ENCODE peak calls at places on chromosomes 5 and 9, in seven cellular contexts. F is right cardiac atrium, E is astrocyte, L is iPS DF 6.9, P is skeletal muscle cell, H is cardiac fibroblast, Y is mucosa of descending colon. V is an unnamed sample.

GRCh38 chr5:176693477-176693851 is 46.2 kb downstream of the TSPAN17 start:
- DNase-seq in Y (peak; percentile 47), P (no peak), H (peak; percentile 24), F (no peak), L (no peak), E (no peak), V (no peak)

GRCh38 chr5:766666-767431 is 17.7 kb downstream of the ZDHHC11B start:
- DNase-seq in P (no peak), F (peak; percentile 58), E (no peak), H (no peak), Y (no peak), L (no peak), V (no peak)

GRCh38 chr9:3459076-3459475 is 66.7 kb downstream of the RFX3 start:
- DNase-seq in E (no peak), L (no peak), F (no peak), H (no peak), Y (no peak), P (no peak), V (no peak)

GRCh38 chr5:62577488-62577887 is 1.1 kb upstream of the LRRC70 start:
- DNase-seq in Y (no peak), E (no peak), F (no peak), P (no peak), H (no peak), L (no peak), V (no peak)

GRCh38 chr9:31304576-31304975 is 1079.9 kb upstream of the ACO1 start:
- DNase-seq in E (peak; percentile 81), H (peak; percentile 89), P (peak; percentile 69), F (no peak), L (no peak), Y (no peak), V (no peak)

GRCh38 chr9:88322906-88323566 is 65.2 kb upstream of the SPIN1 start:
- DNase-seq in L (no peak), Y (peak; percentile 37), H (peak; percentile 24), E (peak; percentile 79), P (no peak), F (no peak), V (peak; percentile 80)

GRCh38 chr5:62343428-62343827 is 37.4 kb downstream of the KIF2A start:
- DNase-seq in E (no peak), L (no peak), F (no peak), P (no peak), H (peak; percentile 14), Y (no peak), V (no peak)

GRCh38 chr9:109498195-109499060 is at the start of gene PTPN3:
- DNase-seq in H (no peak), Y (peak; percentile 42), E (no peak), P (no peak), F (peak; percentile 57), L (no peak), V (no peak)

GRCh38 chr5:109830955-109831502 is 141.3 kb downstream of the MAN2A1 start:
- DNase-seq in L (no peak), P (no peak), E (peak; percentile 64), F (no peak), Y (no peak), H (no peak), V (no peak)

GRCh38 chr9:114046876-114047275 is 31.2 kb downstream of the AMBP start:
- DNase-seq in F (no peak), P (no peak), L (no peak), H (peak; percentile 6), Y (no peak), E (no peak), V (no peak)

GRCh38 chr5:320524-321232 is 836 bp upstream of the AHRR start:
- DNase-seq in L (no peak), Y (no peak), P (no peak), F (no peak), H (no peak), E (no peak), V (no peak)

GRCh38 chr9:127426756-127427155 is 2.6 kb downstream of the ZNF79 start:
- DNase-seq in P (no peak), F (no peak), Y (no peak), L (no peak), E (no peak), H (no peak), V (peak; percentile 13)

GRCh38 chr5:175521313-175521833 is 43.0 kb downstream of the SFXN1 start:
- DNase-seq in F (no peak), H (no peak), L (no peak), E (no peak), Y (no peak), P (no peak), V (peak; percentile 5)

DNA sequence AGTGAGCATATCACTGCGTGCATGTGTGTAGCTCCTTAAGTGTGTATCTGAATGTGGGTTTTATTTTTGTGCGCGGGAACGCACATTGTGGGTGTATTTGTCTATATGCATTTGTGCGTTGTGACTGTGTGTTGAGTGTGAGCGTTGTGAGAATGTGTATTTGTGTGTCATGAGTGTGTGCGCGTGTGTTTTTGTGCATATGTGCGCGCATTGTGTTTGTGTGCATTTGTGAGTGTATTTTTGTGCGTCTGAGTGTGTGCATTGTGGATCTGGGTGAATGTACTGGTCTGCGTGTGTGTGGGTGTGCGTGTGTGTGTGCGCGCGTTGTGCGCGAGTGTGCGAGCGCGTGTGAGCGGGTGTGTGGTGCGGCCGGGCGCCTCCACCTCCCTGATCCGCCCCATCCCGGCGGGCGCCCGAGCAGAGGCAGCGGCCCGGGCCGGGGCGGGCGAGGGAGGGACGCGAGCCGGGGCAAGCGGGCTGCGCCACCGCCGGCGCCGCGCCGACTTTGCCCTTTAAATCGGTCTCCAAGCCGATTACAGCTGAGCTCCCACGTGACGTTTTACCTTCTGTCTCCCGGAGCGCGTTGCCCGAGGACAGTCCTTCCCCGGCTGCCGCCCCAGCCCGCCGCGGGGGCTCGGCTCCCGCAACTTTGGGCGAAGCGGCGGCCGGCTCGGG is at the start of gene RASGRF2:
- DNase-seq in F (peak; percentile 61), L (no peak), P (no peak), H (no peak), E (peak; percentile 31), Y (peak; percentile 62), V (no peak)
- H3K4me3 ChIP-seq in F (peak within 1 kb of the TSS; percentile 66), L (peak within 1 kb of the TSS; percentile 75), P (peak within 1 kb of the TSS; percentile 42), H (peak within 1 kb of the TSS; percentile 29), E (peak within 1 kb of the TSS; percentile 58), Y (no peak within 1 kb of the TSS), V (peak within 1 kb of the TSS; percentile 62)

GRCh38 chr5:140966293-140967225 is at the start of gene PCDHAC2:
- DNase-seq in F (peak; percentile 53), H (peak; percentile 26), L (peak; percentile 54), Y (no peak), E (peak; percentile 2), P (no peak), V (no peak)

GRCh38 chr5:140964356-140964755 is 1.9 kb upstream of the PCDHAC2 start:
- DNase-seq in H (no peak), Y (no peak), P (no peak), E (no peak), F (no peak), L (no peak), V (no peak)

GRCh38 chr5:140965905-140966292 is 377 bp upstream of the PCDHAC2 start:
- DNase-seq in Y (no peak), E (no peak), H (no peak), L (no peak), F (no peak), P (no peak), V (no peak)

GRCh38 chr5:140969880-140970279 is 3.6 kb downstream of the PCDHAC2 start:
- DNase-seq in P (no peak), Y (no peak), F (no peak), H (no peak), E (no peak), L (no peak), V (no peak)

DNA sequence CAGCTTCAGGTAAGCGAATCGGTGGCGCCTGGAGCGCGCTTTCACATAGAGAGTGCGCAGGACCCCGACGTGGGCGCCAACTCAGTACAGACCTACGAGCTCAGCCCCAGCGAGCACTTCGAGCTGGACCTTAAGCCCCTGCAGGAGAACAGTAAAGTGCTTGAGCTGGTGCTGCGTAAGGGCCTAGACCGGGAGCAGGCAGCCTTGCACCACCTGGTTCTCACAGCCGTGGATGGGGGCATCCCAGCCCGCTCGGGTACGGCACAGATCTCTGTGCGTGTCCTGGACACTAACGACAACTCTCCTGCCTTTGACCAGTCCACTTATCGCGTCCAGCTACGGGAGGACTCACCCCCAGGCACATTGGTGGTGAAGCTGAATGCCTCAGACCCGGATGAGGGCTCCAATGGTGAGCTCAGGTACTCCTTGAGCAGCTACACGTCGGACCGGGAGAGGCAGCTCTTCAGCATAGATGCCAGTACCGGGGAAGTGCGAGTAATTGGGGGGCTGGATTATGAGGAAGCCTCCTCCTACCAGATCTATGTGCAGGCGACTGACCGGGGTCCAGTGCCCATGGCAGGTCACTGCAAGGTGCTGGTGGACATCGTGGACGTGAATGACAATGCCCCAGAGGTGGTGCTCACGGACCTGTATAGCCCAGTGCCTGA is 1.1 kb downstream of the PCDHAC2 start:
- DNase-seq in E (no peak), L (no peak), Y (no peak), H (no peak), F (no peak), P (no peak), V (no peak)
- H3K4me3 ChIP-seq in E (no peak overlapping the region), L (peak overlapping the region; percentile 64), Y (no peak overlapping the region), H (no peak overlapping the region), F (no peak overlapping the region), P (no peak overlapping the region), V (no peak overlapping the region)

GRCh38 chr5:135308245-135308644 is 90.8 kb downstream of the MACROH2A1 start:
- DNase-seq in P (no peak), E (peak; percentile 46), F (no peak), L (no peak), H (peak; percentile 25), Y (no peak), V (no peak)
- H3K4me3 ChIP-seq in P (no peak overlapping the region), E (no peak overlapping the region), F (no peak overlapping the region), L (no peak overlapping the region), H (no peak overlapping the region), Y (no peak overlapping the region), V (no peak overlapping the region)

GRCh38 chr9:70868661-70869652 is 252.5 kb downstream of the TRPM3 start:
- DNase-seq in L (no peak), P (no peak), E (peak; percentile 12), F (no peak), H (peak; percentile 90), Y (no peak), V (no peak)
- H3K4me3 ChIP-seq in L (no peak overlapping the region), P (peak overlapping the region; percentile 13), E (peak overlapping the region; percentile 54), F (peak overlapping the region; percentile 71), H (peak overlapping the region; percentile 47), Y (no peak overlapping the region), V (no peak overlapping the region)

DNA sequence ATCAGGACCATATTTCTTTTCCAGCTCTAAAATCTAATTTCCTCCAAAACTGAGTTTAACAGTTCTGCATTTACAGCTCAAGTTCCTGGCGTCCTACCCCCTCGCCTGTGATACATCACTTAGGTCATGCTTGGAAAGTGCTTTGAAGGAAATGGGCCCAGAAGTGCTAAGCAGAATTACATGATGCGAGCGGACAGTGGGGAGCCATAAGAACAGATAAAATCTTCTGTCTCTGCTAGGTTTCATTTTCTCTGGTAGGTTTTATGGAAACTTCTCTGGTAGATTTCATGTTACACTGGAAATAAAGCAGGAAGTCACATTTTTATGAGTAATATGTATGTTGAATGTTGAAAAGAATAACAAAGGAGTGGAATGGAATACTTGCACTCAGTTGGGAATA is 138.4 kb downstream of the ZDHHC21 start:
- DNase-seq in P (peak; percentile 8), H (peak; percentile 23), F (no peak), L (no peak), Y (no peak), E (no peak), V (no peak)
- H3K4me3 ChIP-seq in P (no peak overlapping the region), H (no peak overlapping the region), F (no peak overlapping the region), L (no peak overlapping the region), Y (no peak overlapping the region), E (no peak overlapping the region), V (no peak overlapping the region)